ENCODE peak calls at places on chromosome 2, in four cellular contexts. One of them, this sample, is unnamed.

GRCh38 chr2:96832751-96833507 is 10.9 kb downstream of the ANKRD23 start:
- DNase-seq in upper lobe of right lung: peak; percentile 82
- DNase-seq in AG10803: peak; percentile 61
- DNase-seq in choroid plexus epithelial cell: peak; percentile 75
- DNase-seq in this sample: peak; percentile 62

GRCh38 chr2:157842106-157842879 is 33.8 kb downstream of the ACVR1 start:
- DNase-seq in upper lobe of right lung: no peak
- DNase-seq in AG10803: no peak
- DNase-seq in choroid plexus epithelial cell: peak; percentile 50
- DNase-seq in this sample: no peak

GRCh38 chr2:14516844-14517243 is 115.7 kb upstream of the LRATD1 start:
- DNase-seq in upper lobe of right lung: no peak
- DNase-seq in AG10803: peak; percentile 96
- DNase-seq in choroid plexus epithelial cell: peak; percentile 76
- DNase-seq in this sample: peak; percentile 91

GRCh38 chr2:44169155-44169898 is 652 bp downstream of the PPM1B start:
- DNase-seq in upper lobe of right lung: peak; percentile 77
- DNase-seq in AG10803: peak; percentile 25
- DNase-seq in choroid plexus epithelial cell: peak; percentile 62
- DNase-seq in this sample: peak; percentile 55

GRCh38 chr2:172701250-172701649 is 34.4 kb upstream of the RAPGEF4 start:
- DNase-seq in upper lobe of right lung: no peak
- DNase-seq in AG10803: peak; percentile 80
- DNase-seq in choroid plexus epithelial cell: peak; percentile 69
- DNase-seq in this sample: peak; percentile 95

GRCh38 chr2:197972017-197972416 is 167.6 kb downstream of the PLCL1 start:
- DNase-seq in upper lobe of right lung: no peak
- DNase-seq in AG10803: peak; percentile 89
- DNase-seq in choroid plexus epithelial cell: peak; percentile 67
- DNase-seq in this sample: peak; percentile 64

GRCh38 chr2:237304763-237305514 is 109.0 kb downstream of the COL6A3 start:
- DNase-seq in upper lobe of right lung: no peak
- DNase-seq in AG10803: peak; percentile 95
- DNase-seq in choroid plexus epithelial cell: peak; percentile 69
- DNase-seq in this sample: peak; percentile 90

GRCh38 chr2:24763843-24764242 is 29.3 kb downstream of the PTRHD1 start:
- DNase-seq in upper lobe of right lung: no peak
- DNase-seq in AG10803: peak; percentile 67
- DNase-seq in choroid plexus epithelial cell: peak; percentile 29
- DNase-seq in this sample: no peak

GRCh38 chr2:20422679-20423271 is 24.1 kb upstream of the RHOB start:
- DNase-seq in upper lobe of right lung: no peak
- DNase-seq in AG10803: peak; percentile 73
- DNase-seq in choroid plexus epithelial cell: peak; percentile 83
- DNase-seq in this sample: peak; percentile 46

GRCh38 chr2:206442854-206443734 is at the start of gene ADAM23:
- DNase-seq in upper lobe of right lung: no peak
- DNase-seq in AG10803: peak; percentile 31
- DNase-seq in choroid plexus epithelial cell: peak; percentile 37
- DNase-seq in this sample: peak; percentile 9

GRCh38 chr2:224551693-224552092 is 33.5 kb downstream of the CUL3 start:
- DNase-seq in upper lobe of right lung: no peak
- DNase-seq in AG10803: no peak
- DNase-seq in choroid plexus epithelial cell: no peak
- DNase-seq in this sample: no peak

GRCh38 chr2:143171817-143172216 is 42.6 kb downstream of the ARHGAP15 start:
- DNase-seq in upper lobe of right lung: no peak
- DNase-seq in AG10803: peak; percentile 9
- DNase-seq in choroid plexus epithelial cell: peak; percentile 27
- DNase-seq in this sample: peak; percentile 16

GRCh38 chr2:110104025-110104771 is 11.4 kb downstream of the MALL start:
- DNase-seq in upper lobe of right lung: peak; percentile 60
- DNase-seq in AG10803: no peak
- DNase-seq in choroid plexus epithelial cell: no peak
- DNase-seq in this sample: peak; percentile 77

GRCh38 chr2:147456729-147457128 is 388.1 kb upstream of the ACVR2A start:
- DNase-seq in upper lobe of right lung: no peak
- DNase-seq in AG10803: peak; percentile 3
- DNase-seq in choroid plexus epithelial cell: no peak
- DNase-seq in this sample: peak; percentile 13

GRCh38 chr2:10900216-10901109 is 11.3 kb upstream of the KCNF1 start:
- DNase-seq in upper lobe of right lung: no peak
- DNase-seq in AG10803: no peak
- DNase-seq in choroid plexus epithelial cell: no peak
- DNase-seq in this sample: peak; percentile 46

GRCh38 chr2:207504513-207505171 is 25.1 kb upstream of the CREB1 start:
- DNase-seq in upper lobe of right lung: no peak
- DNase-seq in AG10803: peak; percentile 91
- DNase-seq in choroid plexus epithelial cell: peak; percentile 73
- DNase-seq in this sample: peak; percentile 34

GRCh38 chr2:68771211-68771721 is 36.7 kb downstream of the ARHGAP25 start:
- DNase-seq in upper lobe of right lung: no peak
- DNase-seq in AG10803: no peak
- DNase-seq in choroid plexus epithelial cell: peak; percentile 39
- DNase-seq in this sample: no peak

GRCh38 chr2:104583791-104584190 is 270.1 kb upstream of the POU3F3 start:
- DNase-seq in upper lobe of right lung: no peak
- DNase-seq in AG10803: no peak
- DNase-seq in choroid plexus epithelial cell: no peak
- DNase-seq in this sample: no peak

GRCh38 chr2:15511686-15512085 is 49.4 kb downstream of the NBAS start:
- DNase-seq in upper lobe of right lung: no peak
- DNase-seq in AG10803: no peak
- DNase-seq in choroid plexus epithelial cell: no peak
- DNase-seq in this sample: no peak

GRCh38 chr2:148880636-148881035 is 5.6 kb downstream of the KIF5C start:
- DNase-seq in upper lobe of right lung: no peak
- DNase-seq in AG10803: no peak
- DNase-seq in choroid plexus epithelial cell: no peak
- DNase-seq in this sample: no peak

GRCh38 chr2:57842531-57842930 is 204.1 kb upstream of the VRK2 start:
- DNase-seq in upper lobe of right lung: no peak
- DNase-seq in AG10803: peak; percentile 28
- DNase-seq in choroid plexus epithelial cell: no peak
- DNase-seq in this sample: peak; percentile 43

GRCh38 chr2:196290149-196290548 is 118.8 kb upstream of the STK17B start:
- DNase-seq in upper lobe of right lung: no peak
- DNase-seq in AG10803: no peak
- DNase-seq in choroid plexus epithelial cell: no peak
- DNase-seq in this sample: peak; percentile 42

GRCh38 chr2:116180072-116180471 is 1634.4 kb upstream of the DDX18 start:
- DNase-seq in upper lobe of right lung: no peak
- DNase-seq in AG10803: no peak
- DNase-seq in choroid plexus epithelial cell: no peak
- DNase-seq in this sample: no peak

GRCh38 chr2:39153312-39153711 is 32.5 kb upstream of the SOS1 start:
- DNase-seq in upper lobe of right lung: no peak
- DNase-seq in AG10803: peak; percentile 66
- DNase-seq in choroid plexus epithelial cell: no peak
- DNase-seq in this sample: peak; percentile 45

GRCh38 chr2:162072181-162072702 is 1.8 kb downstream of the DPP4 start:
- DNase-seq in upper lobe of right lung: no peak
- DNase-seq in AG10803: peak; percentile 57
- DNase-seq in choroid plexus epithelial cell: peak; percentile 85
- DNase-seq in this sample: peak; percentile 30
- H3K4me3 ChIP-seq in upper lobe of right lung: peak overlapping the region; percentile 64
- H3K4me3 ChIP-seq in AG10803: peak overlapping the region; percentile 66
- H3K4me3 ChIP-seq in choroid plexus epithelial cell: peak overlapping the region; percentile 12
- H3K4me3 ChIP-seq in this sample: no peak overlapping the region

DNA sequence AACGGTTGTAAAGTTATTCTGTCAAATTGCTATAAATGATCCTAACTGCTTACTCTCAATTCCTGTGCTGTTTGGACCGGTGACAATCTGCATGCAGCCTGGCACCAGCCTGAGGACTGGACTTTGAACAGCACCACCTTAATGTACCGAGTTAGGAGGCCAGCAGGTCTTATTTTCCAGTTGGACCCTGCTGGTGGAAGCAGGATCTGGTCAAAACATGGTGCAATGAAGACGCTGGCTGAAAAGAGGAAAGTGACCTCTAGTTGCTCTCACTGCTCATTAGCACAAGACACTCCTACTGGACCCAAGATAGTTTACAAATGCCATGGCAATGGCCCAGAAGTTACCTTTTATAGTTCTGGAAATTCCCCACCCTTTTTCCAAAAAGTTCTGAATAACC is 36.0 kb downstream of the RBKS start:
- DNase-seq in upper lobe of right lung: no peak
- DNase-seq in AG10803: no peak
- DNase-seq in choroid plexus epithelial cell: no peak
- DNase-seq in this sample: no peak
- TF ChIP-seq CTCF in upper lobe of right lung: no peak
- TF ChIP-seq CTCF in AG10803: no peak
- TF ChIP-seq CTCF in choroid plexus epithelial cell: no peak
- TF ChIP-seq CTCF in this sample: no peak

DNA sequence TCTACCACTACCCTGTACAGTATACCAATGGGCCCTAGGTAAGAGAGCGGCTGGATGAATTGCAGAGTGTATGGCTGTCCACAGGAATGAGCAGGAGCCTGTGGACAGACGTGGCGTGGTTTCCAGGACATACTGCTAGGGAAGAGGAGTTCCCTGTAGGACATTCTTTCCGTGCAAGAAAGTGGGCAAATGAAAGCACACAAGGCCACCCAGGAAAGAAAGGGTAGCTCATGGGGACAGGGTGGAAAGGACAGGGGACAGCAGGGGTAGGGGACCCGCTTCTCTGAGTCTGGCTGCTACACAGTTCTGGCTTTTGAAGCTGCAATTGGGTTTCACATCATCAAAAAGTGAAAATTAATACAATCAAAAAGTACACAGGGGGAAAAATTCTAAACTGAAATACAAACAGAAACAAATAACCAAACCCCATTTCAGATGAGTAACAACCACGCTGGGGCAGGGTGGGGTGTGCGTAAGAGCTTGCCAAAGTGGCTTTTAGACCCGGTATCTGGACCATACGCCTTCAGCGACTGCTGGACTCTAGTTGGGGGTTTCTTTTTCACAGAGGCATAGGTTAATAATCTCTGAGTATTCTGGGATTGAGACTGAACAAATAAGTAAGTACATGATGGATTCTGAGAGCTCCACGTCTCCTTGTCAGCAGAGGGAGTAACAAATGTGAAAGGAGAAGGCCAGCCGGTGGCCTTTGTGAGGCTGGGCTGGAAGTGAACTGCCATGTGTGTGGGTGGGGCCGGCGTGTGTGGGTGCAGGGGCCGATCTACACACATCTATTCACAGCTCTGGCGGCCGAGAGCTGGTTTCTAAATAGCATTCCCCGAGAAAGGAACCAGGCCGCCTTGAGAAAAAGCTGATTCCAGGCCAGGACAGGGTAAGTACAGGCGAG is 84.0 kb downstream of the HDAC4 start:
- DNase-seq in upper lobe of right lung: no peak
- DNase-seq in AG10803: peak; percentile 76
- DNase-seq in choroid plexus epithelial cell: no peak
- DNase-seq in this sample: no peak
- H3K4me3 ChIP-seq in upper lobe of right lung: no peak overlapping the region
- H3K4me3 ChIP-seq in AG10803: peak overlapping the region; percentile 44
- H3K4me3 ChIP-seq in choroid plexus epithelial cell: no peak overlapping the region
- H3K4me3 ChIP-seq in this sample: no peak overlapping the region

DNA sequence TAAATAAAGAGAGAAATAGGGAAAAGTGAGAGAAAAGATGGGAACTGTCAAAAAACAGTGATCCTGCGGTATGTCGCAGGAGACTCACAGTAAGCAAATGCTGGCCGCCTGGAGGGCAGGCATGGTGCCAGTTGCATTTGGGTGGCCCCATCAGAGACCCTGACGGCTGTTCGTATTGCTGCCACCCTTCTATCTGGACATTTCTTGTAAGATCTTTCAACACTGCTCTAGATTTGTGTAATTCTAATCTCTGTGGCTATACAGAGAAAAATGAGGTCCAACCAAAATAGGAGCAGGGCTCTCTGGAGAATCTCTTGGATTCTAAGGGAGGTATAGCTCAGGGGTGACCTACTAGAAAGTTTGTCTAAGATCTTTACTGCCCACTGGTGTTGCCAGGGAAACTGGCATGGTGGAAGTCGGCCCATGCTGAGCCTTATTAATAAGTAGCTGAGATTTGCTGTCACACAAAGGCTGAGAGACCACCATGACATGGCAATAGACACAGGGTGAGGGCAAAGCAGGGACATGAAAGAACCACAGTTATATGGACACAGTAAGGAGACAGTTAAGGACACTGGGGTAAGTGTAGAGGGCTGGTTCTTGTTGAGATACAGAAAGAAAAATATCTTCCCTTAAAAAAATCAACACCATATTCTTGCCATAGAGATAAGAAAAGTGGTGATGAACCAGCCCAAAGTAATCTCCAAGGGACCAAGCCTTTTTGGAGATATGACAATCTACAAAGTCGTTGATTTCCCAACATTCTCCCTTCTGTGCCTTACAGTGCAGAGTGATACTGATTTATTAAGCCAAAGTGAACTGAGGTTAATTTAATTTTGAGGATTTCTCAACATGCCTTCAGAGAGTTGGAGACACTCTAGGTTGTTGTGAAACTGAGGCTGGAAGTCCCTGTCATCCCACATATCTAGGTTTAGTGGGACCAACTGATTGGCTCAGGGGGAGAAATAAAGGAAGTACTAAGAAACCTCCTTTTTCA is 26.3 kb upstream of the FZD7 start:
- DNase-seq in upper lobe of right lung: no peak
- DNase-seq in AG10803: peak; percentile 33
- DNase-seq in choroid plexus epithelial cell: peak; percentile 9
- DNase-seq in this sample: no peak
- TF ChIP-seq CTCF in upper lobe of right lung: no peak
- TF ChIP-seq CTCF in AG10803: peak; percentile 19
- TF ChIP-seq CTCF in choroid plexus epithelial cell: peak; percentile 20
- TF ChIP-seq CTCF in this sample: peak; percentile 5

GRCh38 chr2:174590928-174591648 is 6.5 kb downstream of the WIPF1 start:
- DNase-seq in upper lobe of right lung: no peak
- DNase-seq in AG10803: peak; percentile 55
- DNase-seq in choroid plexus epithelial cell: peak; percentile 22
- DNase-seq in this sample: no peak

GRCh38 chr2:174591740-174592139 is 5.9 kb downstream of the WIPF1 start:
- DNase-seq in upper lobe of right lung: no peak
- DNase-seq in AG10803: no peak
- DNase-seq in choroid plexus epithelial cell: no peak
- DNase-seq in this sample: no peak

GRCh38 chr2:174594451-174594850 is 3.2 kb downstream of the WIPF1 start:
- DNase-seq in upper lobe of right lung: no peak
- DNase-seq in AG10803: no peak
- DNase-seq in choroid plexus epithelial cell: no peak
- DNase-seq in this sample: no peak

GRCh38 chr2:174593574-174594203 is 3.9 kb downstream of the WIPF1 start:
- DNase-seq in upper lobe of right lung: no peak
- DNase-seq in AG10803: peak; percentile 83
- DNase-seq in choroid plexus epithelial cell: peak; percentile 91
- DNase-seq in this sample: no peak

DNA sequence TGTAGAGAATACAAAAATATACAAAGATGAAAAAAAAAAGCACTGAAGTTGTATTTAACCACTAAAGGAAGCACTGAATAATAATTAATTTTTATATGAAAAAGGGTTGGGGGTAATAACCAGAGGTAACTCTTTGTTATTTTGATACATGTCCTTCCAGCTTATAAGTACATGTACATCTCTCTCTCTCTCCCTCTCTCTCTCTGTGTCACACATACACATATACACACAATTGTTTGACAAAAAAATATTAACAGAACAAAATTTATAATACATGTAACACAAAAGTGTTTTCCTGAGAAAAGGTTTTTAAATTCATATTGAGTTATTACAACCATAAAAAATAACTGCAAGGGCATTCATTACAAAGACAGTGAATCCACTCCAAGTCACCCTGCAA is 4.6 kb downstream of the WIPF1 start:
- DNase-seq in upper lobe of right lung: no peak
- DNase-seq in AG10803: no peak
- DNase-seq in choroid plexus epithelial cell: no peak
- DNase-seq in this sample: no peak
- H3K4me3 ChIP-seq in upper lobe of right lung: peak overlapping the region; percentile 17
- H3K4me3 ChIP-seq in AG10803: no peak overlapping the region
- H3K4me3 ChIP-seq in choroid plexus epithelial cell: no peak overlapping the region
- H3K4me3 ChIP-seq in this sample: no peak overlapping the region

This sample was measured in epithelial cell of esophagus.